ENCODE peak calls at places on chromosome 7, in six cellular contexts. X is GM23248; O is CD4-positive, CD25-positive, alpha-beta regulatory T cell; N is SK-N-SH; G is caudate nucleus; W is IMR-90. M is an unnamed sample.

GRCh38 chr7:155833651-155834050 is 21.4 kb upstream of the SHH start:
- DNase-seq in X (no peak), O (no peak), N (no peak), G (no peak), W (no peak), M (no peak)

GRCh38 chr7:112723416-112723815 is 66.8 kb downstream of the TMEM168 start:
- DNase-seq in X (peak; percentile 22), O (no peak), N (no peak), G (no peak), W (peak; percentile 55), M (no peak)

GRCh38 chr7:100859856-100860255 is 7.3 kb upstream of the TRIP6 start:
- DNase-seq in X (no peak), O (no peak), N (peak; percentile 38), G (no peak), W (no peak), M (no peak)

GRCh38 chr7:113710310-113711106 is 208.3 kb downstream of the PPP1R3A start:
- DNase-seq in X (peak; percentile 79), O (peak; percentile 81), N (peak; percentile 46), G (no peak), W (peak; percentile 83), M (no peak)

GRCh38 chr7:158241919-158242318 is 345.7 kb downstream of the PTPRN2 start:
- DNase-seq in X (no peak), O (no peak), N (no peak), G (no peak), W (no peak), M (no peak)

GRCh38 chr7:45978010-45978681 is 57.1 kb upstream of the IGFBP3 start:
- DNase-seq in X (peak; percentile 99), O (no peak), N (no peak), G (no peak), W (peak; percentile 99), M (no peak)

GRCh38 chr7:45978731-45979211 is 57.7 kb upstream of the IGFBP3 start:
- DNase-seq in X (peak; percentile 60), O (no peak), N (no peak), G (no peak), W (peak; percentile 12), M (no peak)

GRCh38 chr7:158296798-158297104 is 290.9 kb downstream of the PTPRN2 start:
- DNase-seq in X (no peak), O (no peak), N (no peak), G (no peak), W (no peak), M (no peak)

GRCh38 chr7:97381815-97382214 is 264.3 kb downstream of the SDHAF3 start:
- DNase-seq in X (no peak), O (no peak), N (no peak), G (no peak), W (no peak), M (no peak)

GRCh38 chr7:102044984-102045673 is 227.7 kb downstream of the CUX1 start:
- DNase-seq in X (peak; percentile 89), O (no peak), N (peak; percentile 93), G (peak; percentile 14), W (peak; percentile 93), M (peak; percentile 66)

GRCh38 chr7:131028293-131028692 is 294.3 kb upstream of the KLF14 start:
- DNase-seq in X (no peak), O (no peak), N (no peak), G (no peak), W (no peak), M (no peak)

GRCh38 chr7:84631913-84632312 is 437.3 kb upstream of the SEMA3A start:
- DNase-seq in X (no peak), O (no peak), N (no peak), G (no peak), W (no peak), M (no peak)

GRCh38 chr7:21915140-21915539 is 30.6 kb downstream of the CDCA7L start:
- DNase-seq in X (no peak), O (no peak), N (no peak), G (no peak), W (no peak), M (no peak)

GRCh38 chr7:79290398-79290797 is 163.1 kb downstream of the MAGI2 start:
- DNase-seq in X (no peak), O (no peak), N (no peak), G (no peak), W (no peak), M (no peak)

GRCh38 chr7:83677180-83677866 is 28.4 kb upstream of the SEMA3E start:
- DNase-seq in X (peak; percentile 94), O (no peak), N (peak; percentile 24), G (no peak), W (peak; percentile 94), M (no peak)

GRCh38 chr7:31096882-31097258 is 44.8 kb downstream of the ADCYAP1R1 start:
- DNase-seq in X (no peak), O (no peak), N (no peak), G (no peak), W (no peak), M (no peak)

GRCh38 chr7:39394105-39394504 is 172.1 kb upstream of the YAE1 start:
- DNase-seq in X (no peak), O (no peak), N (no peak), G (no peak), W (no peak), M (no peak)

GRCh38 chr7:151385626-151386300 is 24.1 kb downstream of the WDR86 start:
- DNase-seq in X (no peak), O (no peak), N (no peak), G (no peak), W (no peak), M (peak; percentile 31)

GRCh38 chr7:41730668-41731067 is 27.8 kb upstream of the INHBA start:
- DNase-seq in X (no peak), O (no peak), N (no peak), G (no peak), W (peak; percentile 11), M (no peak)

GRCh38 chr7:38229386-38229785 is 44.0 kb downstream of the TARP start:
- DNase-seq in X (peak; percentile 32), O (no peak), N (no peak), G (no peak), W (peak; percentile 62), M (no peak)

GRCh38 chr7:137943132-137943551 is 58.7 kb downstream of the CREB3L2 start:
- DNase-seq in X (peak; percentile 63), O (no peak), N (no peak), G (no peak), W (peak; percentile 98), M (no peak)

GRCh38 chr7:85600425-85600824 is 413.6 kb upstream of the SEMA3D start:
- DNase-seq in X (no peak), O (no peak), N (peak; percentile 7), G (no peak), W (peak; percentile 20), M (no peak)

GRCh38 chr7:74457007-74457406 is 3.3 kb downstream of the GTF2IRD1 start:
- DNase-seq in X (no peak), O (no peak), N (no peak), G (no peak), W (no peak), M (no peak)

GRCh38 chr7:74454059-74454947 is 597 bp downstream of the GTF2IRD1 start:
- DNase-seq in X (peak; percentile 28), O (no peak), N (peak; percentile 89), G (no peak), W (no peak), M (no peak)

GRCh38 chr7:74455933-74456332 is 2.2 kb downstream of the GTF2IRD1 start:
- DNase-seq in X (peak; percentile 18), O (no peak), N (no peak), G (no peak), W (no peak), M (no peak)

GRCh38 chr7:74453321-74454011 is at the start of gene GTF2IRD1:
- DNase-seq in X (peak; percentile 76), O (peak; percentile 30), N (peak; percentile 97), G (peak; percentile 28), W (peak; percentile 73), M (peak; percentile 77)

DNA sequence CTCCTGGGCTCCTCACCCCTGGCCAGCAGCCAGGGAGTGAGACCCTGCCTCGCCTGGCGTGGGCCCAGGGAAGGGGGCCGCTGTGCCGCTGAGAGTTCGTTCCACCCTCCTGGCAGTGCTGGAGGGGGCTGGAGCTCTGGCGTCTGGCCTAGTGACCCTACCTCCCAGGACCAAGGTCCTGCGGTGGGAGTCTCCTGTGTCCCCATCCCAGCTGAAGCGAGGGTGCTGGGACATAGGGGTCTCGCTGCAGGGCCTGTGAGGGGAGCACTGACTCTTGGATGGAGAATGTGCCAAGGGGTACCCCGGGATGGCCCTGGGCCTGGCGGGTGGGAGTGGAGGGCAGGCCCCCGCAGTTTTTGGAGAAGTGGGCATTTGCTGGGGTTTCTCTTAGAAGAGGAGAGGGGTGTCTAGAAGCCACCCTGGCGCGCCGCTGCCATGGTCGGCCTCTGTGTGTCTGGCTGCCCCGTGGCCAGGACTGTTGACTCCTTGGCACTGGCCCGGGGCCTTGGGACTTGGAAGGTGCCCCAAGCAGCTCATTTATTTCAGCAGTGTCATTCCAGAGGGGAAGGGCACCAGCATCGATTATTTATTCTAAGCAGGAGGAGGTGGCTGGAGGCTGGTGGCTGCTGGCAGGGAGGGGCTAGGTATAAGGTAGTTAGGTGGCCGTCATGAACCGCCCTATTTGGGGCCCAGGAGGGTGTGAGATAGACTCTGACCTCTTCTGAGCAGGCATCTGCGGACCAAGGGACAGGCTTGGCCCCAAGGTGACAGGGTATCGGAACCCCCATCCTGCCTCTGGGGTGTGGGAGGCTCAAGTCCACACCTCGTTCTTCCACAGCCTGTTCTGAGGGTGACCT is 1.5 kb downstream of the GTF2IRD1 start:
- DNase-seq in X (peak; percentile 23), O (no peak), N (peak; percentile 77), G (no peak), W (no peak), M (no peak)
- H3K27ac ChIP-seq in X (no peak overlapping the region), O (no peak overlapping the region), N (peak overlapping the region; percentile 83), G (peak overlapping the region; percentile 86), W (peak overlapping the region; percentile 2), M (peak overlapping the region; percentile 77)

DNA sequence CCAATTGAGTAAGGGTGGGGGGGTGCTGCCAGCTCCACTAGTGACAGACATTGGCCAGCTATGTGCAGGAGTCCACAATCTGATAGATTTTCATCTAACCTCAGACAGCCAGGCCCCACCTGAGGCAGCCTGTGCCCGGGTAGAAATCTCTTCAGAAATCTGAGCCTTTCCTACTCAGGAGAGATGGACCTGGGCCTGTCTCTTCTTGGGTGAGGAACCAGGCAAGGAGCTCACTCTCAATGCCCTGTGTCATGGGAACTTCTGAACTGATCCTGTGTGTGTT is 86.9 kb downstream of the UBE2H start:
- DNase-seq in X (no peak), O (no peak), N (peak; percentile 30), G (no peak), W (no peak), M (no peak)
- H3K27ac ChIP-seq in X (peak overlapping the region; percentile 39), O (no peak overlapping the region), N (peak overlapping the region; percentile 35), G (no peak overlapping the region), W (peak overlapping the region; percentile 81), M (no peak overlapping the region)

GRCh38 chr7:2687881-2688318 is at the start of gene AMZ1:
- DNase-seq in X (peak; percentile 67), O (no peak), N (peak; percentile 80), G (no peak), W (no peak), M (no peak)
- H3K27ac ChIP-seq in X (peak within 1 kb of the TSS; percentile 51), O (no peak within 1 kb of the TSS), N (no peak within 1 kb of the TSS), G (no peak within 1 kb of the TSS), W (no peak within 1 kb of the TSS), M (no peak within 1 kb of the TSS)

DNA sequence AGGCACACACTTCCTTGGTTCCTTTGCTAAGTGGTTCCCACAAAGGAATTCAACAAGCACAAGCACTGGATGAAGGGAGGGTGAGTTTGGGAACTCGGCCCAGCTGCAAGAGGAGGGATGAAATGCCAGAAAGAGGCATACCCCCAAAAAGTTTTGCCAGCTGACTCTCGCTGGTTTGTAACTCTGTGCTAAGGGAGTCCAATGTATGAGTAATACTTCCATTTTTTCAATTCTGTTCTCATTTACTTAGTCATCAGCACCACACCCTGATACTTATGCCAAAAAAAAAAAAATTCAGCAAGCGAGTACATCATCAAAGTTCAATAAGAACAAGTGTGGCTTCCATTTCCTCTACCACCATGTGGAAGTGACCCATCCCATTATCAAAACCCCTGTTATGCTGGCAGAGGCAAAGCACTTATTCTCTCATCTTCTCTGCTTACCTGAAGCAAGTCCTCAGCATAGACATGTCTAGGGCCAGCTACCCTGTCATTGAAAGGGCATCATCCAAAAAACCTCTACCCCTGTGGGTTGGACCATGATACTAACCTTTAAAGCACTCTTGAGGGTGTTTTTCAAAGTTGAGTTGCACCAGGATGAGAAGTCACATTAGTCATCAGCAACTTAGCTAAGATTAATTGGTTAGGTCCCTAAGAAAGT is 6.9 kb upstream of the HYCC1 start:
- DNase-seq in X (peak; percentile 89), O (peak; percentile 81), N (no peak), G (no peak), W (peak; percentile 88), M (no peak)
- H3K27ac ChIP-seq in X (peak overlapping the region; percentile 93), O (no peak overlapping the region), N (no peak overlapping the region), G (no peak overlapping the region), W (peak overlapping the region; percentile 79), M (peak overlapping the region; percentile 58)

M was measured in lower lobe of right lung.